ENCODE peak calls at places on chromosomes 1 and 21, in nine cellular contexts. U is NCI-H748 treated with DMSO at 0.1 percent for 48 hours, Y is ELR, D is heart left ventricle, T is neuronal stem cell, O is fibroblast of the aortic adventitia, B is nucleus accumbens, Q is WERI-Rb-1, K is left ventricle myocardium superior. P is an unnamed sample.

GRCh38 chr1:71298633-71299032 is 217.8 kb upstream of the ZRANB2 start:
- DNase-seq in K (no peak), T (no peak), Q (no peak), Y (no peak), D (no peak), B (no peak), U (no peak), O (no peak), P (no peak)

GRCh38 chr21:43613755-43614638 is 45.3 kb downstream of the HSF2BP start:
- DNase-seq in T (no peak), O (peak; percentile 67), B (no peak), D (no peak), Y (no peak), Q (no peak), U (no peak), K (no peak), P (no peak)

GRCh38 chr1:71572038-71572437 is 491.2 kb upstream of the ZRANB2 start:
- DNase-seq in T (no peak), Q (no peak), B (no peak), O (no peak), K (no peak), Y (no peak), U (no peak), D (no peak), P (no peak)

GRCh38 chr1:11796036-11796828 is 9.5 kb downstream of the MTHFR start:
- DNase-seq in B (no peak), Y (no peak), O (peak; percentile 27), Q (no peak), K (peak; percentile 79), U (no peak), D (peak; percentile 73), T (no peak), P (no peak)

GRCh38 chr1:164771568-164772350 is 212.8 kb downstream of the PBX1 start:
- DNase-seq in U (peak; percentile 83), Q (no peak), K (peak; percentile 26), B (no peak), D (no peak), O (peak; percentile 92), T (no peak), Y (peak; percentile 80), P (no peak)

GRCh38 chr1:1539310-1540014 is 962 bp downstream of the TMEM240 start:
- DNase-seq in Y (peak; percentile 55), Q (peak; percentile 44), T (peak; percentile 41), B (no peak), U (no peak), K (peak; percentile 55), O (peak; percentile 24), D (no peak), P (no peak)

GRCh38 chr1:70008658-70009057 is 196.7 kb downstream of the LRRC40 start:
- DNase-seq in Y (peak; percentile 34), D (no peak), K (no peak), B (no peak), T (no peak), Q (no peak), U (no peak), O (no peak), P (no peak)

GRCh38 chr1:2466834-2467554 is 9.1 kb upstream of the PLCH2 start:
- DNase-seq in B (no peak), T (peak; percentile 48), K (no peak), D (no peak), O (no peak), Q (peak; percentile 64), Y (no peak), U (no peak), P (peak; percentile 17)

GRCh38 chr1:194295690-194296089 is 1109.3 kb upstream of the B3GALT2 start:
- DNase-seq in B (no peak), D (no peak), U (peak; percentile 50), O (no peak), T (peak; percentile 35), K (no peak), Y (peak; percentile 50), Q (peak; percentile 59), P (peak; percentile 27)

GRCh38 chr1:54137532-54138061 is 15.2 kb downstream of the CDCP2 start:
- DNase-seq in B (no peak), Y (no peak), T (no peak), O (peak; percentile 19), D (no peak), U (no peak), K (no peak), Q (no peak), P (no peak)

GRCh38 chr1:69252696-69253095 is 315.0 kb upstream of the LRRC7 start:
- DNase-seq in K (no peak), B (no peak), Q (no peak), T (no peak), D (no peak), U (no peak), Y (no peak), O (no peak), P (no peak)

GRCh38 chr1:60759257-60759656 is 323.1 kb upstream of the NFIA start:
- DNase-seq in D (no peak), Y (no peak), Q (peak; percentile 10), K (no peak), O (no peak), T (no peak), U (no peak), B (no peak), P (no peak)

GRCh38 chr1:1132928-1133750 is 17.2 kb upstream of the C1orf159 start:
- DNase-seq in T (no peak), K (peak; percentile 56), Y (no peak), D (peak; percentile 62), O (peak; percentile 37), B (no peak), U (no peak), Q (no peak), P (no peak)

GRCh38 chr1:94027735-94028515 is 93.0 kb downstream of the ABCA4 start:
- DNase-seq in U (no peak), Y (no peak), D (no peak), O (no peak), Q (no peak), B (no peak), K (no peak), T (no peak), P (no peak)

GRCh38 chr1:20546637-20547036 is 5.7 kb upstream of the FAM43B start:
- DNase-seq in U (no peak), K (no peak), Q (no peak), O (no peak), B (no peak), Y (no peak), T (no peak), D (no peak), P (no peak)

GRCh38 chr1:235207202-235207565 is 46.1 kb upstream of the RBM34 start:
- DNase-seq in K (no peak), T (no peak), Y (peak; percentile 10), Q (no peak), B (no peak), O (no peak), U (no peak), D (no peak), P (peak; percentile 72)

GRCh38 chr1:28416509-28417194 is 47.1 kb downstream of the PHACTR4 start:
- DNase-seq in K (no peak), T (no peak), B (no peak), Y (peak; percentile 35), U (no peak), Q (no peak), O (peak; percentile 31), D (no peak), P (no peak)

GRCh38 chr1:26283871-26284596 is 4.1 kb downstream of the SH3BGRL3 start:
- DNase-seq in O (no peak), D (no peak), B (no peak), K (no peak), U (no peak), Y (no peak), Q (no peak), T (no peak), P (peak; percentile 34)

GRCh38 chr1:183942933-183943693 is 94.4 kb downstream of the COLGALT2 start:
- DNase-seq in U (no peak), T (peak; percentile 58), B (no peak), K (no peak), D (peak; percentile 43), Y (peak; percentile 78), Q (no peak), O (peak; percentile 95), P (no peak)

GRCh38 chr1:193580419-193580818 is 394.0 kb upstream of the B3GALT2 start:
- DNase-seq in K (no peak), D (no peak), U (no peak), Y (no peak), B (no peak), Q (no peak), T (no peak), O (no peak), P (no peak)

GRCh38 chr1:35598895-35599294 is 25.8 kb downstream of the TFAP2E start:
- DNase-seq in D (no peak), T (no peak), Q (no peak), O (no peak), B (no peak), K (no peak), U (no peak), Y (no peak), P (no peak)

GRCh38 chr1:44637590-44638411 is 36.5 kb downstream of the TMEM53 start:
- DNase-seq in B (no peak), Q (peak; percentile 98), Y (no peak), K (no peak), T (peak; percentile 63), D (no peak), U (no peak), O (no peak), P (no peak)

GRCh38 chr1:178532392-178532791 is 19.5 kb downstream of the TEX35 start:
- DNase-seq in T (peak; percentile 80), O (peak; percentile 85), Y (peak; percentile 83), U (peak; percentile 43), K (peak; percentile 91), D (peak; percentile 76), B (peak; percentile 70), Q (peak; percentile 89), P (peak; percentile 83)

GRCh38 chr21:42756580-42757250 is 103.3 kb downstream of the PDE9A start:
- DNase-seq in Q (no peak), U (no peak), T (no peak), D (no peak), K (no peak), Y (no peak), B (no peak), O (no peak), P (no peak)

GRCh38 chr1:162035241-162035640 is 11.6 kb upstream of the OLFML2B start:
- DNase-seq in O (peak; percentile 14), Y (peak; percentile 57), K (no peak), B (no peak), D (no peak), T (no peak), Q (no peak), U (no peak), P (peak; percentile 25)

GRCh38 chr1:244173765-244174164 is 122.7 kb downstream of the ZBTB18 start:
- DNase-seq in Y (no peak), B (no peak), T (no peak), K (no peak), Q (no peak), O (peak; percentile 32), U (no peak), D (no peak), P (no peak)

GRCh38 chr21:17679002-17679600 is 66.4 kb upstream of the BTG3 start:
- DNase-seq in U (peak; percentile 79), D (peak; percentile 17), K (no peak), T (peak; percentile 33), B (no peak), Q (no peak), Y (peak; percentile 62), O (peak; percentile 82), P (peak; percentile 15)

GRCh38 chr1:52662645-52663313 is 29.8 kb downstream of the SHISAL2A start:
- DNase-seq in K (no peak), Y (peak; percentile 87), D (no peak), B (peak; percentile 26), U (no peak), T (peak; percentile 81), O (peak; percentile 59), Q (peak; percentile 52), P (no peak)

GRCh38 chr1:47191940-47192457 is 2.2 kb upstream of the PDZK1IP1 start:
- DNase-seq in Y (no peak), B (no peak), T (no peak), K (no peak), O (no peak), Q (no peak), U (no peak), D (no peak), P (no peak)

GRCh38 chr1:6287431-6287886 is 26.6 kb upstream of the GPR153 start:
- DNase-seq in K (no peak), D (no peak), Q (no peak), O (peak; percentile 66), T (no peak), U (no peak), Y (no peak), B (peak; percentile 6), P (no peak)